ENCODE peak calls at places on chromosomes 7 and 10, in six cellular contexts. Q is Calu3, V is A549, M is HFF-Myc, B is progenitor cell of endocrine pancreas, J is endodermal cell. G is an unnamed sample.

GRCh38 chr7:122136639-122137253 is 7.3 kb downstream of the AASS start:
- DNase-seq in Q (peak), V (no peak), M (no peak), B (no peak), J (no peak), G (no peak)

GRCh38 chr7:156780724-156781455 is 112.1 kb downstream of the LMBR1 start:
- DNase-seq in Q (no peak), V (no peak), M (no peak), B (no peak), J (no peak), G (no peak)

GRCh38 chr7:47526466-47526865 is 55.4 kb downstream of the TNS3 start:
- DNase-seq in Q (no peak), V (no peak), M (no peak), B (no peak), J (no peak), G (no peak)

GRCh38 chr10:112271982-112272381 is 11.2 kb upstream of the TECTB start:
- DNase-seq in Q (no peak), V (no peak), M (no peak), B (no peak), J (no peak), G (no peak)

GRCh38 chr7:24980695-24981543 is 941 bp upstream of the OSBPL3 start:
- DNase-seq in Q (peak), V (peak), M (no peak), B (no peak), J (peak), G (no peak)

GRCh38 chr7:146027243-146027642 is 89.4 kb upstream of the CNTNAP2 start:
- DNase-seq in Q (no peak), V (no peak), M (no peak), B (no peak), J (no peak), G (no peak)

GRCh38 chr10:99698504-99699080 is 33.3 kb downstream of the COX15 start:
- DNase-seq in Q (no peak), V (no peak), M (no peak), B (no peak), J (peak), G (no peak)

GRCh38 chr7:24931787-24932186 is 48.2 kb downstream of the OSBPL3 start:
- DNase-seq in Q (no peak), V (no peak), M (no peak), B (no peak), J (no peak), G (no peak)

GRCh38 chr7:114922151-114922651 is 307 bp downstream of the MDFIC start:
- DNase-seq in Q (peak), V (peak), M (no peak), B (peak), J (peak), G (peak)

GRCh38 chr7:111942450-111943081 is 263.6 kb downstream of the DOCK4 start:
- DNase-seq in Q (no peak), V (no peak), M (no peak), B (no peak), J (peak), G (no peak)

GRCh38 chr10:87519582-87519981 is 14.9 kb downstream of the MINPP1 start:
- DNase-seq in Q (no peak), V (no peak), M (no peak), B (no peak), J (no peak), G (no peak)

GRCh38 chr7:150332852-150333635 is 8.4 kb downstream of the RARRES2 start:
- DNase-seq in Q (no peak), V (no peak), M (no peak), B (no peak), J (no peak), G (no peak)

GRCh38 chr10:131693766-131694165 is 207.0 kb upstream of the PPP2R2D start:
- DNase-seq in Q (no peak), V (no peak), M (no peak), B (no peak), J (peak), G (no peak)

GRCh38 chr10:123103944-123104343 is 31.8 kb upstream of the HMX3 start:
- DNase-seq in Q (no peak), V (no peak), M (no peak), B (no peak), J (no peak), G (no peak)

GRCh38 chr10:88271736-88272135 is 311.4 kb downstream of the RNLS start:
- DNase-seq in Q (no peak), V (no peak), M (no peak), B (no peak), J (no peak), G (no peak)

GRCh38 chr10:8138471-8138870 is 84.0 kb downstream of the GATA3 start:
- DNase-seq in Q (no peak), V (no peak), M (no peak), B (no peak), J (no peak), G (no peak)

GRCh38 chr7:43888983-43889945 is 17.1 kb downstream of the URGCP start:
- DNase-seq in Q (no peak), V (no peak), M (no peak), B (no peak), J (no peak), G (no peak)

GRCh38 chr10:98758451-98758850 is 311.7 kb upstream of the HPS1 start:
- DNase-seq in Q (no peak), V (no peak), M (no peak), B (no peak), J (no peak), G (no peak)

GRCh38 chr10:128116851-128117615 is 9.2 kb downstream of the MKI67 start:
- DNase-seq in Q (no peak), V (peak), M (no peak), B (no peak), J (peak), G (no peak)
- TF ChIP-seq CTCF in Q (no peak), V (peak), M (peak), B (peak), J (peak), G (no peak)

DNA sequence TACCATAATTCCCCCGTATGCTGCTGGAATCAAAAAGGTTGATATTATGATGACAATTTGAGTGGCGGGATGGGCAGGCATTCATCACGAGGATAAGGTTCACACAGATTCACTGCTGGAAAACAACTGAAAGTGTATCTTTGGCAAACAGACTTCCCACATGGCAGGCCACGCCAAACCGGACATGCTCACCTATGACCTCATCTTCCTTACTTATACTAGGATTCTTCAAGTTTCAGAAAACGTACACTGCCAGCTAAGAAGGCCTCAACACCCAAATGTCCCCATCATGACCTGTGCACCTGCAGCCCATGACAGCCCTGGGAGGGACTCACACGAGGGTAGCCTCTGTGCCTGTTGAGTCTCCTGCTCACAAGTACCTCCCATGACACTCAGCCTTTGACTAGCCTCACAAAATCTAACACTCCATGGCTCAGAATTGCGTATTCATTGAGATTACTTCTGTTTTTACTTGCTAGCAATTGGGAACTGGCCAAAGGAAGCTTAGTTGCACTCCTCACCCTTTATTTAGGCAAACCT is 259.0 kb upstream of the GHITM start:
- DNase-seq in Q (no peak), V (no peak), M (no peak), B (no peak), J (no peak), G (no peak)
- TF ChIP-seq CTCF in Q (no peak), V (no peak), M (no peak), B (no peak), J (no peak), G (no peak)

DNA sequence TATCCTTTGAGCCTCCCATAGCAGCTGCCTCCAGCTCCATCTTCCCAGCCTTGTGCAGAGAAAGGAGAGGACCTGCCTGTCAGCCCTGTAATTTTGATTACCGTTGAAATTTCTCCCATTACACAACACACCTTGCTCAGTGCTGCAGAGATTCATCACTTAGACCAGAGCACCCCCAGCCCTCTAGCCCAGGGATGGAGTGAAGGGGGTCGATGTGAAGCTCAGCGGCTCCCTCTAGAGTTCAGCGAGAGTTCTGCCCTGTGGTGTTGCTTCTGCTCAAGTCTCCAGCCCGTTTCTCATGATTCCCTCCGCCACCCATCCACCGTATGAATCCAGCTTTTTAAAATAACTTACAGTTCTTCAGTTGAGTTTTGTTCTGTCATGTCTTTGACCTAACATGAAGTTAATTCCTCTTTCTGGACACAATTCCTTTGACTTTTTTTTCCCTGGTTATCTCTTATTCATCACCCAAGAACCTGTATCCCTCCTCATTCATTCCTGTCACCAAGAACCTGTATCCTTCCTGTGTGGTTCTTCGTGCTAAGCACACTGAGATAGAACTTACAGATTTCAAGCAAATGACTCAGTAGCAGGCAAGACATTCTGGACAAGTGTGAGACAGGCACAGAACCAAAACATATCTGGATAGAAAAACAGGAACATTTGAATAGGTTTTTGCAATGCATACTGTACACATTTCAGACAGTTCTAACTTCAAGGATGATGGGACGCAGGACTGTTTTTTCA is 34.9 kb upstream of the ZNF32 start:
- DNase-seq in Q (peak), V (peak), M (no peak), B (no peak), J (peak), G (no peak)
- TF ChIP-seq CTCF in Q (peak), V (no peak), M (peak), B (peak), J (peak), G (peak)

GRCh38 chr7:23343806-23344500 is 44.8 kb downstream of the MALSU1 start:
- DNase-seq in Q (no peak), V (no peak), M (no peak), B (no peak), J (no peak), G (no peak)

GRCh38 chr7:23347682-23348180 is 48.6 kb downstream of the MALSU1 start:
- DNase-seq in Q (peak), V (peak), M (peak), B (no peak), J (no peak), G (no peak)

GRCh38 chr7:23343102-23343501 is 44.0 kb downstream of the MALSU1 start:
- DNase-seq in Q (no peak), V (no peak), M (no peak), B (no peak), J (no peak), G (no peak)

GRCh38 chr7:23347007-23347681 is 48.0 kb downstream of the MALSU1 start:
- DNase-seq in Q (no peak), V (no peak), M (no peak), B (no peak), J (no peak), G (no peak)

DNA sequence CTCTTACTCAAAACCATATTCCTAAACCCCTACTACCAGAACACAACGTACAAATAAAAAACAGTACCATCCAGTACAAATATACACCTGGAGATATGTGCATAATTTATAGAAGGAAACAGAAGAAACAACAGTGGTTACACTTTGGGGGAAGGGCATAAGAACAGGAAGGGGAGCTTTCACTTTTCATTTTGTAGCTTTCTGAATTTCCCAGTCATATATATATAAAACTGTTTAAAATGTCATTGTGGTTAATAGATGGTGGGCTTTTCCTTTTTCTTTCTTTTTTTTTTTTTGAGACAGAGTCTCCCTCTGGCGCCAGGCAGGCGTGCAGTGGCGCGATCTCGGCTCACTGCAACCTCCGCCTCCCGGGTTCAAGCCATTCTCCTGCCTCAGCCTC is 47.2 kb downstream of the MALSU1 start:
- DNase-seq in Q (no peak), V (no peak), M (no peak), B (no peak), J (no peak), G (no peak)
- TF ChIP-seq CTCF in Q (no peak), V (no peak), M (no peak), B (no peak), J (no peak), G (no peak)

GRCh38 chr7:42574693-42575084 is 337.2 kb downstream of the C7orf25 start:
- DNase-seq in Q (no peak), V (no peak), M (no peak), B (no peak), J (no peak), G (no peak)
- TF ChIP-seq CTCF in Q (no peak), V (no peak), M (peak), B (peak), J (peak), G (peak)

GRCh38 chr10:89952314-89952713 is 250.9 kb downstream of the KIF20B start:
- DNase-seq in Q (no peak), V (no peak), M (no peak), B (no peak), J (no peak), G (no peak)

GRCh38 chr10:89959433-89960110 is 258.2 kb downstream of the KIF20B start:
- DNase-seq in Q (no peak), V (no peak), M (no peak), B (no peak), J (no peak), G (no peak)

DNA sequence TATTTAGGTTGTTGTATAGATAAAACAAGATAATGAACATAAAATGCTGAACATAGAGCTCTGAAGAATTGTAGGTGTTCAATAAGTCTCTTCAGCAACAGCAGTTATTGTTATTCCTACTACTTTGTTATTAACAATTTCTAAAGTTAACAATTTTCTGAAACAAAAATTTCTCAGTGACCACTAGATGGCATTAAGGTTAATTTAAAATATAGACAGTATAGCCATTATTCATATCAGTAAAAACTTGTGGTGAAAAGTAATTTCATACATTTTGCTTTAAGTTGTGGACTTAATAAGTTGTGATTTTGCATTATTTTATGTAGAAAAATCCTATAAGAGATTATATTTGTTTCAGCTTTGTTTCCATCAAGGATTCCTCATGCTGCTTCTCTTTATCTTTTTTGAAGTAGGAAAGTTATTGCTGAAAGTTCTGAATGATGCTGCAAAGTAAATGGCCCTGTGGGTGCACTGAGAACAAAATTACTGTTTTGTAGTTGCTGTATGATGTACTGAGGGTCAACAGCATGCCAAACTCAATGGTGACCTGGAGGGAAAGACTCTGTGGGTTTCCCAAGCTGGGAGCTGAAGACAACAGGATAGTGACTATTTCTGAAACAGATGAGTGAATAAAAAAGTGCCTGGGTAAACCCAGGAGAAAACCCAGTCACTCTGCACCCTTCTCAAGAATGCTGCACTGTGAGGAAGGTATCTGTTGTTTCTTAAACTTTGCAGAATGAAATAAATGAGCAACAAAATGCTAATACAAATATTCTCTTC is 253.6 kb downstream of the KIF20B start:
- DNase-seq in Q (no peak), V (no peak), M (no peak), B (no peak), J (no peak), G (no peak)
- TF ChIP-seq CTCF in Q (no peak), V (peak), M (no peak), B (peak), J (peak), G (peak)

DNA sequence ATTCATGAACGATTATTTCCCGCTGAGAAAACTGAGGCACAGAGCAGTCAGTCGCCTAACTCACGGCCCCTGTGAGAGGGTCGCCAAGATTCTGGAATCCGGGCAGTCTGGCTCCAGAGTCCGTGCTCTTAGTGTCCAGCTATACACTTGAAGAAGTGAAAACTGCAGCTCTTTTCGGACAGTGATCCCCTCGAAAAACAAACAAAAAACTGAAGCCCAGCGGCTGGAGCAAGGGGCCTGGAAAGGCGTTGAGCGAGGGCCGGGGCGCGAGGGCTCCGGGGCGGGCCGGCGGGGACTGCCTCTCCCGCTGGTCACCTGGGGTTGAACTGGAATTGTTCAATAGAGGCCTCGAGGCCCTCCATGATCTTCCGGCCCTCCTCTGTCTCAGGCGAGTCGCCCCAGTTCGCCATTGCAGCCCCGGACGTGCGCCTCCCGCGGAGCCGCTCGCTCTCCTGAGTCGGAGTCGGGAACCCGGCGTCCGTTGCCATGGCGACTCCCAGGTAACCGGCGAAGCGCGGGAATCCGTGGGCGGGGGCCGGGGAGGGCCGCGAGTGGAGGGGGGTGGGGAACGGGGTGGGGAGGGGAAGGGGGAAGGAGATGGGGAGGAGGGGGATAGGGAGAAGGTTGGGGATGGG is 889 bp downstream of the C10orf67 start:
- DNase-seq in Q (peak), V (peak), M (no peak), B (peak), J (peak), G (no peak)
- TF ChIP-seq CTCF in Q (no peak), V (no peak), M (no peak), B (no peak), J (no peak), G (no peak)